ENCODE peak calls at places on chromosomes 12 and 14, in five cellular contexts. C, U, X, B and V are unnamed samples.

GRCh38 chr12:1572731-1573130 is 21.6 kb downstream of the FBXL14 start:
- DNase-seq in X (no peak), B (no peak), C (no peak), U (no peak), V (no peak)

GRCh38 chr14:33964599-33965317 is 13.9 kb upstream of the EGLN3 start:
- DNase-seq in U (no peak), X (no peak), B (no peak), C (no peak), V (no peak)

GRCh38 chr12:2783936-2784600 is 10.7 kb upstream of the FKBP4 start:
- DNase-seq in C (peak; percentile 83), X (peak; percentile 81), B (peak; percentile 83), U (peak; percentile 74), V (peak; percentile 47)

GRCh38 chr12:85237320-85237719 is 42.7 kb upstream of the ALX1 start:
- DNase-seq in U (no peak), C (no peak), B (no peak), X (no peak), V (no peak)

GRCh38 chr14:85853996-85854526 is 324.1 kb downstream of the FLRT2 start:
- DNase-seq in X (no peak), B (no peak), U (no peak), C (no peak), V (no peak)

GRCh38 chr12:104668274-104668718 is 211.5 kb downstream of the CHST11 start:
- DNase-seq in B (no peak), X (peak; percentile 70), C (peak; percentile 78), U (peak; percentile 38), V (peak; percentile 95)

GRCh38 chr12:74689071-74689655 is 151.5 kb downstream of the ATXN7L3B start:
- DNase-seq in C (peak; percentile 5), X (no peak), B (no peak), U (no peak), V (peak; percentile 74)

GRCh38 chr12:26297386-26298070 is 102.2 kb downstream of the SSPN start:
- DNase-seq in C (no peak), U (no peak), B (no peak), X (no peak), V (no peak)

GRCh38 chr14:40374221-40374620 is 942.0 kb upstream of the FBXO33 start:
- DNase-seq in C (no peak), B (no peak), U (no peak), X (no peak), V (no peak)

GRCh38 chr12:102612008-102612407 is 131.6 kb upstream of the IGF1 start:
- DNase-seq in C (no peak), X (no peak), U (no peak), B (no peak), V (no peak)

GRCh38 chr12:39102474-39103209 is 197.3 kb upstream of the CPNE8 start:
- DNase-seq in C (no peak), B (no peak), U (no peak), X (no peak), V (no peak)

GRCh38 chr14:91292476-91292875 is 48.0 kb upstream of the GPR68 start:
- DNase-seq in X (peak; percentile 17), B (no peak), C (no peak), U (no peak), V (no peak)

GRCh38 chr14:51872396-51872795 is 12.0 kb downstream of the GNG2 start:
- DNase-seq in C (peak; percentile 13), X (no peak), U (no peak), B (no peak), V (no peak)

GRCh38 chr14:96167224-96168148 is 37.2 kb upstream of the BDKRB2 start:
- DNase-seq in B (no peak), C (no peak), U (no peak), X (no peak), V (no peak)

GRCh38 chr12:124771462-124772361 is 92.0 kb downstream of the SCARB1 start:
- DNase-seq in X (peak; percentile 89), B (peak; percentile 91), U (peak; percentile 89), C (peak; percentile 93), V (peak; percentile 86)

GRCh38 chr12:95611676-95612309 is 60.5 kb upstream of the USP44 start:
- DNase-seq in U (no peak), B (no peak), C (no peak), X (no peak), V (no peak)

GRCh38 chr12:51908876-51909592 is 1.7 kb downstream of the ACVRL1 start:
- DNase-seq in U (no peak), B (no peak), C (no peak), X (no peak), V (no peak)

GRCh38 chr14:66638688-66639087 is 130.7 kb downstream of the GPHN start:
- DNase-seq in X (no peak), C (no peak), U (no peak), B (no peak), V (no peak)

GRCh38 chr12:77324763-77325468 is 259.5 kb upstream of the E2F7 start:
- DNase-seq in X (peak; percentile 72), B (peak; percentile 85), U (peak; percentile 80), C (peak; percentile 87), V (peak; percentile 70)

GRCh38 chr12:102562836-102563425 is 82.6 kb upstream of the IGF1 start:
- DNase-seq in B (no peak), C (no peak), X (no peak), U (no peak), V (peak; percentile 43)

GRCh38 chr14:63045234-63045611 is at the start of gene KCNH5:
- DNase-seq in U (peak; percentile 25), X (peak; percentile 46), B (no peak), C (peak; percentile 90), V (no peak)

GRCh38 chr12:81502912-81503695 is 256.0 kb downstream of the PPFIA2 start:
- DNase-seq in U (no peak), C (no peak), X (no peak), B (no peak), V (peak; percentile 43)

GRCh38 chr12:6215932-6216494 is 15.8 kb downstream of the CD9 start:
- DNase-seq in U (no peak), B (peak; percentile 93), X (peak; percentile 93), C (no peak), V (peak; percentile 48)

GRCh38 chr14:64612021-64612380 is 62.2 kb downstream of the PPP1R36 start:
- DNase-seq in C (no peak), U (no peak), X (no peak), B (no peak), V (no peak)

GRCh38 chr12:105462841-105463240 is 132.3 kb downstream of the C12orf75 start:
- DNase-seq in B (no peak), U (no peak), C (no peak), X (no peak), V (no peak)

GRCh38 chr14:93042968-93043940 is 72.5 kb downstream of the ITPK1 start:
- DNase-seq in C (peak; percentile 81), B (peak; percentile 91), X (peak; percentile 90), U (peak; percentile 74), V (peak; percentile 51)

GRCh38 chr14:47935332-47935731 is 259.9 kb upstream of the MDGA2 start:
- DNase-seq in X (no peak), B (no peak), C (no peak), U (no peak), V (no peak)

GRCh38 chr12:131378861-131379665 is 331.8 kb upstream of the SFSWAP start:
- DNase-seq in X (peak; percentile 28), U (no peak), B (peak; percentile 61), C (no peak), V (no peak)

GRCh38 chr14:100129161-100129589 is 30.3 kb downstream of the DEGS2 start:
- DNase-seq in X (no peak), C (peak; percentile 87), U (no peak), B (no peak), V (no peak)

GRCh38 chr12:42162940-42163339 is 18.3 kb upstream of the GXYLT1 start:
- DNase-seq in B (no peak), U (no peak), X (no peak), C (no peak), V (no peak)

GRCh38 chr14:72516936-72517408 is 376.9 kb downstream of the DPF3 start:
- DNase-seq in C (peak; percentile 48), X (no peak), U (peak; percentile 44), B (no peak), V (peak; percentile 34)

GRCh38 chr12:106358410-106359241 is 1.1 kb downstream of the POLR3B start:
- DNase-seq in C (peak; percentile 53), U (peak; percentile 26), X (no peak), B (peak; percentile 73), V (peak; percentile 64)

GRCh38 chr12:132108211-132108832 is 35.8 kb downstream of the DDX51 start:
- DNase-seq in U (no peak), X (no peak), C (no peak), B (no peak), V (no peak)

GRCh38 chr12:31655792-31656191 is 3.7 kb upstream of the ETFBKMT start:
- DNase-seq in B (no peak), X (no peak), C (no peak), U (no peak), V (no peak)
- H3K27ac ChIP-seq in B (no peak overlapping the region), X (no peak overlapping the region), C (no peak overlapping the region), U (no peak overlapping the region), V (no peak overlapping the region)

GRCh38 chr12:11838403-11838802 is 188.9 kb downstream of the ETV6 start:
- DNase-seq in C (no peak), U (no peak), X (no peak), B (no peak), V (no peak)
- H3K27ac ChIP-seq in C (no peak overlapping the region), U (peak overlapping the region; percentile 76), X (peak overlapping the region; percentile 78), B (peak overlapping the region; percentile 78), V (no peak overlapping the region)

DNA sequence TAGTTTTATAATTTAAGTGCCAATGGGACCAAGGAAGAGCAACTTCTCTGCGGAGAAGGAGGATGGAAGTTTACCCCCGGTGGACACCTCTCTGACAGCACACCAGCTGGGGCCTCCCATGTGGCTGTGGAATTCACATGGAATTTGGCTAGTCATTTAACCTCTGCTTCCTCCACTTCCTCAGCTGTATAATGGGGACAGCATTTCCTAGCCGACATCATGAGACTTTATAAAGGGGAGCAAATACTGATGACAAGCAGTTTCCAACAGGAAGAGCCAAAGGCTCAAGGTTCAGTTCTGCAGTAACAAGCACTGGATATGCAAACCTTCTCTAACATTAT is 7.5 kb downstream of the DUSP6 start:
- DNase-seq in B (no peak), U (no peak), C (no peak), X (no peak), V (no peak)
- H3K27ac ChIP-seq in B (no peak overlapping the region), U (peak overlapping the region; percentile 76), C (no peak overlapping the region), X (no peak overlapping the region), V (no peak overlapping the region)

DNA sequence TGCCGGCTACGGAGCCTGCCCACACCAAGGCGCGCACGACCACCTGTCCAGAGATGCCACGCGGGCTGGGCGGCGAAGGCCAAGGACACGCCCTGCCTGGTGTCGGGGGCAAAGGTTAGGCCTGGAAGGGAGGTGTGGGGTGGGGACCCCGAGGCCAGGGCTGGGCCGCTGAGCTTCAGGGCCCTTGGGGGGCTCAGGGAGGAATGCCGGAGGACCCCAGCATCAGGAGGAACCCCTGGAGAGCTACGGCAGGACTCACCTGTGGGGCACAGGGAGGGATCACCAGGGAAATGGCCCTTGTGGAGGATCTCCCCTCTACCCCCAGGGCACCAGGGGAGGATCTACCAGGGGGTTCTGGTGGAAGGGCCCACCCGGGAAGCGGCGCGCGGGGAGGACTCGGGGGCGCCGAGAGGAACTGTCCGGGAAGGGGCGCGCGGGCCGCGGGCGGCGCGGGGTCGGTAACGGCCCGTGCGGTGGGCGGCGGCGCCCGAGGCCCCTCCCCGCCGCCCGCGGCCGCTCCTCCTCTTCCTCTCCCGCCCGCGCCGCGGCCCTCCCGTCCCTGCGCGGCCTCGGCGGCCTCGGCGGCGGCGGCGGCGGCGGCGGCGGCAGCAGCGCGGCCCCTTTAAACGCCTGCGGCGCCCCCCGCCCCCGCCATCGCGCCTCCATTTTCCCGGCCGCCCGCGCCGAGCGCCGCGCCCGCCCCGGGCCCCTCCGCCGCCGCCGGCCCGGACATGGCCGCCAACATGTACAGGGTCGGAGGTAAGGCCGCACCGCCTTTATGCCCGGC is at the start of gene MTA1:
- DNase-seq in X (no peak), B (peak; percentile 75), C (peak; percentile 86), U (peak; percentile 61), V (no peak)
- H3K27ac ChIP-seq in X (peak within 1 kb of the TSS; percentile 76), B (peak within 1 kb of the TSS; percentile 81), C (peak within 1 kb of the TSS; percentile 87), U (peak within 1 kb of the TSS; percentile 91), V (peak within 1 kb of the TSS; percentile 74)